ENCODE peak calls at places on chromosome 17, in six cellular contexts. Y is mesothelial cell of epicardium; L is astrocyte of the spinal cord; E is heart right ventricle; J is CD8-positive, alpha-beta T cell; T is GM12878. G is an unnamed sample.

GRCh38 chr17:57895382-57896060 is 45.7 kb upstream of the MRPS23 start:
- DNase-seq in Y (no peak), L (no peak), E (peak; percentile 64), J (no peak), T (no peak), G (no peak)

GRCh38 chr17:28700278-28700677 is 11.4 kb downstream of the PROCA1 start:
- DNase-seq in Y (no peak), L (no peak), E (no peak), J (no peak), T (no peak), G (no peak)

GRCh38 chr17:30677550-30678254 is 146.8 kb downstream of the CRLF3 start:
- DNase-seq in Y (no peak), L (no peak), E (no peak), J (no peak), T (no peak), G (no peak)

GRCh38 chr17:46212634-46213435 is 19.6 kb upstream of the KANSL1 start:
- DNase-seq in Y (no peak), L (peak; percentile 76), E (no peak), J (peak; percentile 61), T (no peak), G (no peak)

GRCh38 chr17:78718575-78719209 is 63.4 kb downstream of the CYTH1 start:
- DNase-seq in Y (no peak), L (no peak), E (no peak), J (no peak), T (no peak), G (no peak)

GRCh38 chr17:61131555-61131954 is 268.1 kb upstream of the TBX2 start:
- DNase-seq in Y (no peak), L (no peak), E (no peak), J (no peak), T (no peak), G (no peak)

GRCh38 chr17:1216209-1216937 is 36.6 kb upstream of the ABR start:
- DNase-seq in Y (no peak), L (no peak), E (no peak), J (no peak), T (no peak), G (no peak)

GRCh38 chr17:32917842-32918241 is 10.1 kb upstream of the TMEM98 start:
- DNase-seq in Y (no peak), L (no peak), E (no peak), J (no peak), T (no peak), G (no peak)

GRCh38 chr17:30526401-30526800 is 49.2 kb downstream of the GOSR1 start:
- DNase-seq in Y (no peak), L (no peak), E (no peak), J (no peak), T (no peak), G (no peak)

GRCh38 chr17:4449736-4450135 is 16.0 kb downstream of the SPNS3 start:
- DNase-seq in Y (no peak), L (no peak), E (no peak), J (no peak), T (no peak), G (no peak)

GRCh38 chr17:72725432-72726068 is 366.9 kb downstream of the SLC39A11 start:
- DNase-seq in Y (peak; percentile 42), L (peak; percentile 70), E (peak; percentile 41), J (peak; percentile 49), T (no peak), G (no peak)

GRCh38 chr17:73729101-73729500 is 84.9 kb upstream of the SDK2 start:
- DNase-seq in Y (no peak), L (no peak), E (no peak), J (no peak), T (no peak), G (no peak)

GRCh38 chr17:40515491-40516041 is 14.1 kb upstream of the TNS4 start:
- DNase-seq in Y (no peak), L (no peak), E (no peak), J (no peak), T (no peak), G (no peak)

GRCh38 chr17:57400648-57401047 is 144.3 kb downstream of the MSI2 start:
- DNase-seq in Y (no peak), L (no peak), E (no peak), J (no peak), T (no peak), G (no peak)

GRCh38 chr17:8503368-8503767 is 67.7 kb downstream of the NDEL1 start:
- DNase-seq in Y (no peak), L (no peak), E (no peak), J (no peak), T (no peak), G (no peak)

GRCh38 chr17:71779482-71779881 is 341.3 kb upstream of the SOX9 start:
- DNase-seq in Y (no peak), L (no peak), E (no peak), J (no peak), T (no peak), G (no peak)

GRCh38 chr17:41777579-41778188 is 8.8 kb downstream of the JUP start:
- DNase-seq in Y (no peak), L (peak; percentile 98), E (peak; percentile 87), J (no peak), T (no peak), G (peak; percentile 92)

GRCh38 chr17:37478187-37478586 is 11.5 kb upstream of the DUSP14 start:
- DNase-seq in Y (no peak), L (no peak), E (peak; percentile 42), J (no peak), T (no peak), G (no peak)

GRCh38 chr17:66580178-66580577 is 254.7 kb upstream of the CACNG5 start:
- DNase-seq in Y (no peak), L (peak; percentile 35), E (peak; percentile 29), J (no peak), T (no peak), G (peak; percentile 85)

GRCh38 chr17:11981862-11982261 is 15.4 kb downstream of the ZNF18 start:
- DNase-seq in Y (no peak), L (no peak), E (no peak), J (no peak), T (no peak), G (no peak)

GRCh38 chr17:75326587-75326955 is 37.3 kb upstream of the SLC25A19 start:
- DNase-seq in Y (no peak), L (no peak), E (no peak), J (no peak), T (no peak), G (no peak)

GRCh38 chr17:32277284-32277683 is 11.7 kb downstream of the RHBDL3 start:
- DNase-seq in Y (peak; percentile 40), L (peak; percentile 48), E (no peak), J (no peak), T (no peak), G (no peak)

GRCh38 chr17:64540118-64540776 is 33.5 kb downstream of the CEP95 start:
- DNase-seq in Y (no peak), L (no peak), E (no peak), J (no peak), T (no peak), G (no peak)

GRCh38 chr17:66740226-66740625 is 94.7 kb upstream of the CACNG5 start:
- DNase-seq in Y (no peak), L (no peak), E (no peak), J (no peak), T (no peak), G (no peak)

GRCh38 chr17:50094753-50095616 is at the start of gene PDK2:
- DNase-seq in Y (peak; percentile 92), L (peak; percentile 97), E (peak; percentile 96), J (peak; percentile 95), T (peak; percentile 78), G (peak; percentile 98)
- TF ChIP-seq CTCF in Y (no peak), L (no peak), E (no peak), J (no peak), T (no peak), G (no peak)

DNA sequence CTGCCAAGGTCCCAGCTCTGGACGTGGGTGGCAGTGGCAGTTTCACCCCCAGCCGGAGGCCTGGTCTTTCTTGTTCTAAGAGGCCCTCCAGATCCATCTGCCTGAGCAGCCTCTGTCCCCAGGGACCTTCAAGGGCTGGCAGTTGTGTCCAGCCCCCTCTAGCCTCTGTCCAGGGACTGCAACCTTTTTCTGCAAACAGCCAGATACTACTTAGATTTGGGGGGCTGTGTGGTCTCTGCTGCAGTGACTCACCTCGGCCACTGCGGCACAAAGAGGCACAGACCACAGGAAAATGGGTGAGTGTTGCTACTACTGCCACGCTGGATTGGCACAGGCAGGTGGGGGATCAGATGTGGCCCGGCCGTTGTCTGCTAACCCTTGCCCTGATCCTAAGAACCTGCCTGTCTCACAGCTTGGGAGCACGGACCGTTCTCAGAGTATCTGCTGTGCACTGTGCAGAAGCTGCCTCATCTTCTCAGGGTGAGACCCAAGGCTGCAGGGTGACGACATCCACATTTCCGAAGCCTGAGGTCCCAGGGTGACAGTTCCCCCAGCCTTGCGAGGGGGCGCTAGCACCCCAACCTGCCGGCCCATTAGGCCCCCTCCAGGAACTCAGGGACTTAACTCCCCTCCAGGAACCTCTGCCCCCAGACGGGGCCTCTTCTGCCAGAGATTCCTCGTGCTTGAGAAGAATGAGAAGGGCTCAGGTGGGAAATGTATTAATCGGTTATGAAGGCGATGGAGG is 27.6 kb downstream of the MXRA7 start:
- DNase-seq in Y (no peak), L (no peak), E (no peak), J (no peak), T (no peak), G (no peak)
- TF ChIP-seq CTCF in Y (no peak), L (peak; percentile 27), E (no peak), J (no peak), T (peak; percentile 2), G (no peak)

DNA sequence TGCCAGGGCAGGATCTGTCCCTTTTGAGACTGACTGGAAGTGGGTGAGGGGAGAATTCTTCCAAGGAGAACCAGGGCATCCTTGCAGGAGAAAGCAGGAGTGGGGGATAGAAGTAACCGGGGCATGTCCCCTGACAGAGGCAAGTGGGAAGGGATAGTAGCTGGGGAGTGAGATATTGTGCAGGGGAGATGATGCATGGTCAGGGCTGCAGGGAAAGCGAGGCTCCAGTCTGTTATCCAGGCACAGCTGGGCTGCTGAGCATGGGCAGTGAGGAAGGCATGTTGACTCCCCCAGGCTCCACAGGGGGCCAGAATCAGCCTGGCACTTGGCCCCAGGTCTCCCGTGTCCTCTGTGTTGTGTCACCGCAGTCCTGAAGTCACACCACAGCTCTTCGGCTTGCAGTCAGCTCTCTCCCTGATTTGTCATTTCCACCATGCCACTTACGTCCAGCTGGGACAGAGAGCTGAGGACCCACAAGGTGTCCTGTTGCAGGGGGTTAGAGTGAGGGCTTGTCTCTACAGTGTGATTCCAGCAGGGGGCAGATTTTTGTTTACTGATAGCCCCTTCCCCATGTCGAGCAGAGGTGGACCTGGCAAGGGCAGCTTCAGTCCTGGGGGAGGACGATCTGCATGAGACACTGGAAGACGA is 40.9 kb downstream of the B9D1 start:
- DNase-seq in Y (no peak), L (no peak), E (no peak), J (no peak), T (no peak), G (no peak)
- TF ChIP-seq CTCF in Y (no peak), L (peak; percentile 21), E (no peak), J (no peak), T (peak; percentile 10), G (no peak)

DNA sequence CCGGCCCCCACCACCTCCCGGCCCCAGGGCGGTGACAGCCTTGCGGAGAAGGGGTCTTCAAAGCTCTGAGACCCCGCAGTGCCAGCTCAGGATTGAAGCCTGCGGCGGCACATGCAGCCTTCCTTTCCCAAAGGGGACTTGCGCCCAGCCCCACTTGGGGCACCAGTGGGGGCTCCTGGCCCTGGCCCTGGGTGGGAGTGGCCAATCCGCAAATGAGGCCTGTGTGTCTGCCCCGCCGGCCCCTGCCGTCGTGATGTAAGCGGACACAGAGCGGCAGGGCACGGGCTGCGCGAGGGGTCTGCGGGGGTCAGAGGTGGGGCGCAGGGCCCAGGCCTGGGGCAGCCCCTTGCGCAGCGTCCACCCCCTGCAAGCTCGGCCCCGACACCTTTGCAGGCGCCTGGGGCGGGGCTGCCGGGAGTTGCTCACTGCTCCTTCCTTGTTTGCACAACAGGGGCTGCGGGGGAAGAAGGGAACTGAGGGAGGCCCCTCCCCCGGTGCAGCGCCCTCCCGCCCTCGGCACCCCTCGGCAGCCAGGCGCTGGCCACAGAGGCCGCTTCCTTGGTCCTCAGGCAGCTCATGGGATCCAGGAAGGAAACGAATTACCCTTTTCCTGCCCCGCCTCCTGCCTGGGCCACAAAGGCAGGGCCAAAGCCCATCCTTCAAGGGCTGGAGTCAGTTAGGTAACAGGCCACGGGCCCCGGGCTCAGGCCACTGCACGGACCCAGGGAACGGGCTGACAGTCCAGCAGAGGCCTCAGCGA is 2.9 kb downstream of the SLC16A3 start:
- DNase-seq in Y (no peak), L (no peak), E (peak; percentile 78), J (peak; percentile 57), T (no peak), G (no peak)
- TF ChIP-seq CTCF in Y (no peak), L (no peak), E (no peak), J (no peak), T (no peak), G (no peak)

G was measured in osteocyte.